ENCODE peak calls at places on chromosomes 3 and 15, in four cellular contexts. A, G, B and O are unnamed samples.

GRCh38 chr3:178703268-178703975 is 167.2 kb downstream of the KCNMB2 start:
- DNase-seq in G (peak; percentile 80), B (no peak), A (no peak), O (no peak)

GRCh38 chr3:160169139-160169830 is 55.9 kb upstream of the C3orf80 start:
- DNase-seq in G (peak; percentile 85), B (no peak), A (no peak), O (peak; percentile 52)

GRCh38 chr15:29682361-29682760 is 139.9 kb downstream of the TJP1 start:
- DNase-seq in B (no peak), A (no peak), G (no peak), O (no peak)

GRCh38 chr3:157088506-157089454 is 71.2 kb downstream of the CCNL1 start:
- DNase-seq in A (peak; percentile 99), G (peak; percentile 94), B (peak; percentile 98), O (peak; percentile 97)

GRCh38 chr3:166248784-166249183 is 411.6 kb upstream of the BCHE start:
- DNase-seq in B (no peak), A (no peak), G (no peak), O (no peak)

GRCh38 chr15:76337047-76337738 is 620 bp downstream of the ISL2 start:
- DNase-seq in A (peak; percentile 72), G (peak; percentile 28), B (no peak), O (peak; percentile 59)

GRCh38 chr3:149970716-149971402 is at the start of gene PFN2:
- DNase-seq in B (peak; percentile 79), A (peak; percentile 88), G (peak; percentile 76), O (peak; percentile 88)

GRCh38 chr3:147324356-147324755 is 82.0 kb downstream of the ZIC4 start:
- DNase-seq in B (no peak), G (no peak), A (no peak), O (no peak)

GRCh38 chr3:42839616-42840015 is 30.4 kb downstream of the ACKR2 start:
- DNase-seq in G (peak; percentile 60), B (peak; percentile 25), A (peak; percentile 56), O (peak; percentile 72)

GRCh38 chr3:37161351-37161750 is 13.0 kb downstream of the LRRFIP2 start:
- DNase-seq in A (no peak), G (no peak), B (no peak), O (no peak)

GRCh38 chr3:4524423-4524769 is 31.2 kb downstream of the ITPR1 start:
- DNase-seq in B (no peak), G (peak; percentile 56), A (no peak), O (no peak)

GRCh38 chr15:78830514-78831228 is 19.4 kb upstream of the ADAMTS7 start:
- DNase-seq in A (no peak), G (no peak), B (peak; percentile 30), O (no peak)

GRCh38 chr15:88989578-88989977 is 76.4 kb upstream of the MFGE8 start:
- DNase-seq in A (no peak), G (no peak), B (no peak), O (no peak)

GRCh38 chr15:101047301-101047781 is 128.2 kb downstream of the LRRK1 start:
- DNase-seq in G (no peak), A (peak; percentile 87), B (no peak), O (peak; percentile 65)

GRCh38 chr15:47513496-47513895 is 203.8 kb upstream of the SEMA6D start:
- DNase-seq in A (no peak), B (no peak), G (no peak), O (no peak)

GRCh38 chr3:124217542-124217941 is 225.6 kb upstream of the ROPN1 start:
- DNase-seq in B (peak; percentile 12), G (peak; percentile 58), A (peak; percentile 37), O (peak; percentile 92)

GRCh38 chr3:187902938-187903337 is 157.7 kb upstream of the BCL6 start:
- DNase-seq in A (no peak), G (no peak), B (no peak), O (no peak)

GRCh38 chr3:133857767-133858166 is 37.9 kb downstream of the RAB6B start:
- DNase-seq in G (no peak), B (no peak), A (peak; percentile 28), O (no peak)

GRCh38 chr15:49331951-49332350 is 91.1 kb upstream of the FGF7 start:
- DNase-seq in B (no peak), G (no peak), A (no peak), O (no peak)

GRCh38 chr3:71385040-71385685 is 198.4 kb downstream of the FOXP1 start:
- DNase-seq in B (no peak), G (no peak), A (no peak), O (no peak)

GRCh38 chr3:141795719-141796435 is 32.7 kb downstream of the GRK7 start:
- DNase-seq in B (no peak), A (no peak), G (no peak), O (no peak)

GRCh38 chr3:44412365-44412764 is 65.1 kb downstream of the ZNF445 start:
- DNase-seq in A (no peak), G (no peak), B (no peak), O (peak; percentile 40)

GRCh38 chr3:159807137-159808028 is 181.3 kb upstream of the IL12A start:
- DNase-seq in A (no peak), B (no peak), G (peak; percentile 66), O (no peak)

GRCh38 chr3:9091811-9092210 is 128.5 kb upstream of the RAD18 start:
- DNase-seq in G (no peak), B (no peak), A (no peak), O (peak; percentile 41)

GRCh38 chr3:55486857-55487375 is at the start of gene WNT5A:
- DNase-seq in A (peak; percentile 91), B (peak; percentile 42), G (peak; percentile 63), O (peak; percentile 87)

GRCh38 chr3:194750409-194750808 is 64.7 kb downstream of the FAM43A start:
- DNase-seq in G (no peak), B (no peak), A (peak; percentile 72), O (no peak)

GRCh38 chr3:20836801-20837200 is 650.8 kb upstream of the SGO1 start:
- DNase-seq in B (no peak), A (no peak), G (peak; percentile 56), O (no peak)

GRCh38 chr3:187150599-187150998 is 11.3 kb upstream of the RPL39L start:
- DNase-seq in B (no peak), A (no peak), G (no peak), O (peak; percentile 79)

GRCh38 chr15:42891569-42891968 is 29.0 kb downstream of the TTBK2 start:
- DNase-seq in G (no peak), A (no peak), B (no peak), O (no peak)

GRCh38 chr15:62107561-62108110 is 40.9 kb downstream of the C2CD4A start:
- DNase-seq in B (no peak), A (no peak), G (peak; percentile 44), O (no peak)

GRCh38 chr15:100787567-100787941 is 92.1 kb upstream of the ALDH1A3 start:
- DNase-seq in A (no peak), B (no peak), G (no peak), O (no peak)

GRCh38 chr15:80590772-80591355 is 104.2 kb upstream of the ABHD17C start:
- DNase-seq in A (peak; percentile 64), G (no peak), B (no peak), O (peak; percentile 36)

GRCh38 chr15:67505675-67506572 is 15.0 kb upstream of the C15orf61 start:
- DNase-seq in G (no peak), B (no peak), A (no peak), O (no peak)

GRCh38 chr3:132164469-132165092 is 129.8 kb upstream of the CPNE4 start:
- DNase-seq in B (no peak), A (no peak), G (peak; percentile 38), O (no peak)

DNA sequence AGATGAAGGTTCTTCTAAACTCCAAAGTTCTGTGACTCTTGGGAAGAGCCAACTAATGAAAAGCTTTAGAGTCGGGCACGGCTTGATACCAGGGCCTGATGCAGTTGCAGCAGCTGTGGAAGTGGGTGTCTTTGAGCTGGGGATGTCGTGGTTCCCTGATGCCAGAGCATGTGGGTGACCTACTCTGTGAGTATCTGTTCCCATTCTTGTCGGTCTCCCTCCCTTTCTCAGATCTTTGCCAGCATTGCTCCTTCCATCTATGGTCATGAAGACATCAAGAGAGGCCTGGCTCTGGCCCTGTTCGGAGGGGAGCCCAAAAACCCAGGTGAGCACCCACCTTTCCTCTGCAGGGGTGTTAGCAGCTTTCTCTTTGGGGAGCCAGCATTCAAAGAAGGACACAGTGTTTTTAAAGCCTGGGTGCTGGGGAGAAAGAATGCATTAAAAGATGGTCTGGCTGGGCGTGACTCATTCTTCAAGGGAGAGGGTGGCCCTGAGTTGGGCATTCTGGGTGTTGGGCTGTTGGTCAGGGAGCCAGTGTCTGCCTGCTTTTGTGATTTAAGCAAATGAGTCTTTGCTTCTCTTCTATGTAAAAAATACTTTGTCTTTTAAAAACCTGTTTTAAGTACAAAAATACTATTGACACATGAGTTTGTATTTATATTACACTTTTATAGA is 13.2 kb upstream of the PODXL2 start:
- DNase-seq in A (no peak), B (no peak), G (no peak), O (no peak)
- H3K4me3 ChIP-seq in A (no peak overlapping the region), B (no peak overlapping the region), G (no peak overlapping the region), O (no peak overlapping the region)

GRCh38 chr15:66502491-66502890 is 2.2 kb downstream of the RPL4 start:
- DNase-seq in G (no peak), A (no peak), B (no peak), O (no peak)
- H3K36me3 ChIP-seq in G (peaks cover 41% of the 10 kb centered on the region), A (peaks cover 41% of the 10 kb centered on the region), B (peaks cover 18% of the 10 kb centered on the region), O (peaks cover 60% of the 10 kb centered on the region)

GRCh38 chr3:50341537-50341936 is 901 bp upstream of the RASSF1 start:
- DNase-seq in G (no peak), A (peak; percentile 56), B (no peak), O (no peak)
- H3K4me3 ChIP-seq in G (no peak overlapping the region), A (no peak overlapping the region), B (peak overlapping the region; percentile 93), O (no peak overlapping the region)

DNA sequence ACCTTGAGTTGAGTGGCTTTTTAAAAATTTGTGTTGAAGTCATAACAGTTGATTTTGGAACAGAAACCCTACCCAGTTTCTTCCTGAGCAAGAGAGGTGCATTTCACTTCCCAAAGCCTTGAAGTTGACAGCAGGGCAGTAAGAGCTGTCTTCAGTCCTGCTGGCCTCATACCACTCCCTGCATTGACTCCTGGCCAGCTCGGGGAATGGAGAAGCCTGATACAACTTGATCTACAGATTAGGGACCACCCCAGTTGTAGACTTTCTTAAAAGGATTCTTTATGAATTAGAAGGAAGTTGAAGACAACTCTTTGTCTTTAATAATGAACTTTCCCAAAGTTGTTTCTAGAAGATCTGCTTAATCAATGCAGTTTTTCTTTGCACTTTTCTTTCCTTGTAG is 90.6 kb upstream of the FLNB start:
- DNase-seq in B (no peak), A (no peak), G (no peak), O (no peak)
- H3K36me3 ChIP-seq in B (peaks cover 5% of the 10 kb centered on the region), A (peaks cover 2% of the 10 kb centered on the region), G (peaks cover 22% of the 10 kb centered on the region), O (peaks cover 69% of the 10 kb centered on the region)

DNA sequence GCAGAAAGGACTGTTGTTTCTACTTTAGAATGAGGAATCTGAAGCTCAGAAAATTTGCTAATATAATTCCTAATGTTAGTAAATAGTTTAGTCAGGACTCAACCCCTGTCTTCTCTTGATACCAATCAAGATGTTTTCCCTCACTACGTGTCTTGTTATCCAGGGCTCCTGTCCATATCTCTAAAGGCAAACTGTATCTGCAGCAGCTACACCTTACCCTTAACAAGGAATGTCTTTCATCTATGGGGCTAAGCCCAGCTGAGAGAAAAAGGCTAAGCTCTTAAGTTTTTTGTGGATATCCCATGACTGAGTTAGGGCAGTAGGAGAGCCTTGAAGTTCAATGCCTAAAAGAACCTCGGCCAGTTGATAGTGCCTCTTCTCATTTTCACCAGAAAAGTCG is 32.5 kb downstream of the RAB11A start:
- DNase-seq in B (no peak), G (no peak), A (no peak), O (no peak)
- H3K4me3 ChIP-seq in B (no peak overlapping the region), G (no peak overlapping the region), A (no peak overlapping the region), O (peak overlapping the region; percentile 42)